ENCODE peak calls at places on chromosomes 13 and 19, in ten cellular contexts. One of them, this sample, is unnamed.

GRCh38 chr13:31048521-31048920 is 113.2 kb downstream of the HSPH1 start:
- DNase-seq in neuronal stem cell: no peak
- DNase-seq in NCI-H1436: no peak
- DNase-seq in heart right ventricle: no peak
- DNase-seq in left ventricle myocardium inferior: no peak
- DNase-seq in astrocyte of the spinal cord: no peak
- DNase-seq in NCI-H1105: no peak
- DNase-seq in T-helper 9 cell: no peak
- DNase-seq in T-helper 1 cell: no peak
- DNase-seq in mammary epithelial cell: no peak
- DNase-seq in this sample: no peak

GRCh38 chr13:21175656-21176194 is 627 bp downstream of the SKA3 start:
- DNase-seq in neuronal stem cell: no peak
- DNase-seq in NCI-H1436: no peak
- DNase-seq in heart right ventricle: no peak
- DNase-seq in left ventricle myocardium inferior: no peak
- DNase-seq in astrocyte of the spinal cord: peak
- DNase-seq in NCI-H1105: no peak
- DNase-seq in T-helper 9 cell: no peak
- DNase-seq in T-helper 1 cell: no peak
- DNase-seq in mammary epithelial cell: no peak
- DNase-seq in this sample: no peak

GRCh38 chr13:45778897-45779296 is 72.7 kb downstream of the SIAH3 start:
- DNase-seq in neuronal stem cell: no peak
- DNase-seq in NCI-H1436: no peak
- DNase-seq in heart right ventricle: no peak
- DNase-seq in left ventricle myocardium inferior: no peak
- DNase-seq in astrocyte of the spinal cord: no peak
- DNase-seq in NCI-H1105: no peak
- DNase-seq in T-helper 9 cell: no peak
- DNase-seq in T-helper 1 cell: no peak
- DNase-seq in mammary epithelial cell: no peak
- DNase-seq in this sample: no peak

GRCh38 chr13:97934590-97934989 is 18.9 kb upstream of the IPO5 start:
- DNase-seq in neuronal stem cell: no peak
- DNase-seq in NCI-H1436: no peak
- DNase-seq in heart right ventricle: no peak
- DNase-seq in left ventricle myocardium inferior: no peak
- DNase-seq in astrocyte of the spinal cord: no peak
- DNase-seq in NCI-H1105: no peak
- DNase-seq in T-helper 9 cell: no peak
- DNase-seq in T-helper 1 cell: no peak
- DNase-seq in mammary epithelial cell: no peak
- DNase-seq in this sample: no peak

GRCh38 chr19:44890366-44891015 is 563 bp upstream of the TOMM40 start:
- DNase-seq in neuronal stem cell: peak
- DNase-seq in NCI-H1436: peak
- DNase-seq in heart right ventricle: peak
- DNase-seq in left ventricle myocardium inferior: no peak
- DNase-seq in astrocyte of the spinal cord: peak
- DNase-seq in NCI-H1105: peak
- DNase-seq in T-helper 9 cell: no peak
- DNase-seq in T-helper 1 cell: no peak
- DNase-seq in mammary epithelial cell: peak
- DNase-seq in this sample: peak

GRCh38 chr19:10061717-10062310 is 24.3 kb upstream of the SHFL start:
- DNase-seq in neuronal stem cell: no peak
- DNase-seq in NCI-H1436: no peak
- DNase-seq in heart right ventricle: no peak
- DNase-seq in left ventricle myocardium inferior: no peak
- DNase-seq in astrocyte of the spinal cord: no peak
- DNase-seq in NCI-H1105: no peak
- DNase-seq in T-helper 9 cell: no peak
- DNase-seq in T-helper 1 cell: no peak
- DNase-seq in mammary epithelial cell: no peak
- DNase-seq in this sample: peak

GRCh38 chr19:16374436-16374835 is 49.8 kb downstream of the KLF2 start:
- DNase-seq in neuronal stem cell: no peak
- DNase-seq in NCI-H1436: no peak
- DNase-seq in heart right ventricle: no peak
- DNase-seq in left ventricle myocardium inferior: no peak
- DNase-seq in astrocyte of the spinal cord: no peak
- DNase-seq in NCI-H1105: no peak
- DNase-seq in T-helper 9 cell: no peak
- DNase-seq in T-helper 1 cell: no peak
- DNase-seq in mammary epithelial cell: no peak
- DNase-seq in this sample: no peak

GRCh38 chr13:21342699-21343442 is 116.2 kb downstream of the ZDHHC20 start:
- DNase-seq in neuronal stem cell: no peak
- DNase-seq in NCI-H1436: no peak
- DNase-seq in heart right ventricle: no peak
- DNase-seq in left ventricle myocardium inferior: no peak
- DNase-seq in astrocyte of the spinal cord: no peak
- DNase-seq in NCI-H1105: no peak
- DNase-seq in T-helper 9 cell: no peak
- DNase-seq in T-helper 1 cell: no peak
- DNase-seq in mammary epithelial cell: no peak
- DNase-seq in this sample: no peak

GRCh38 chr19:36210497-36210896 is 4.0 kb downstream of the ZNF565 start:
- DNase-seq in neuronal stem cell: no peak
- DNase-seq in NCI-H1436: no peak
- DNase-seq in heart right ventricle: no peak
- DNase-seq in left ventricle myocardium inferior: no peak
- DNase-seq in astrocyte of the spinal cord: no peak
- DNase-seq in NCI-H1105: no peak
- DNase-seq in T-helper 9 cell: no peak
- DNase-seq in T-helper 1 cell: no peak
- DNase-seq in mammary epithelial cell: no peak
- DNase-seq in this sample: no peak

GRCh38 chr13:49836516-49836915 is 44.0 kb upstream of the KPNA3 start:
- DNase-seq in neuronal stem cell: peak
- DNase-seq in NCI-H1436: no peak
- DNase-seq in heart right ventricle: no peak
- DNase-seq in left ventricle myocardium inferior: no peak
- DNase-seq in astrocyte of the spinal cord: peak
- DNase-seq in NCI-H1105: no peak
- DNase-seq in T-helper 9 cell: no peak
- DNase-seq in T-helper 1 cell: no peak
- DNase-seq in mammary epithelial cell: peak
- DNase-seq in this sample: peak

GRCh38 chr19:7199613-7200533 is 94.3 kb downstream of the INSR start:
- DNase-seq in neuronal stem cell: no peak
- DNase-seq in NCI-H1436: no peak
- DNase-seq in heart right ventricle: no peak
- DNase-seq in left ventricle myocardium inferior: no peak
- DNase-seq in astrocyte of the spinal cord: no peak
- DNase-seq in NCI-H1105: no peak
- DNase-seq in T-helper 9 cell: no peak
- DNase-seq in T-helper 1 cell: no peak
- DNase-seq in mammary epithelial cell: no peak
- DNase-seq in this sample: no peak

GRCh38 chr19:20513179-20513934 is 52.2 kb downstream of the ZNF737 start:
- DNase-seq in neuronal stem cell: no peak
- DNase-seq in NCI-H1436: no peak
- DNase-seq in heart right ventricle: no peak
- DNase-seq in left ventricle myocardium inferior: no peak
- DNase-seq in astrocyte of the spinal cord: no peak
- DNase-seq in NCI-H1105: no peak
- DNase-seq in T-helper 9 cell: peak
- DNase-seq in T-helper 1 cell: no peak
- DNase-seq in mammary epithelial cell: no peak
- DNase-seq in this sample: no peak

GRCh38 chr19:3576696-3577443 is 4.1 kb downstream of the HMG20B start:
- DNase-seq in neuronal stem cell: no peak
- DNase-seq in NCI-H1436: no peak
- DNase-seq in heart right ventricle: peak
- DNase-seq in left ventricle myocardium inferior: peak
- DNase-seq in astrocyte of the spinal cord: peak
- DNase-seq in NCI-H1105: no peak
- DNase-seq in T-helper 9 cell: no peak
- DNase-seq in T-helper 1 cell: no peak
- DNase-seq in mammary epithelial cell: no peak
- DNase-seq in this sample: peak

GRCh38 chr13:30078059-30078458 is 227.6 kb upstream of the UBL3 start:
- DNase-seq in neuronal stem cell: no peak
- DNase-seq in NCI-H1436: no peak
- DNase-seq in heart right ventricle: no peak
- DNase-seq in left ventricle myocardium inferior: no peak
- DNase-seq in astrocyte of the spinal cord: no peak
- DNase-seq in NCI-H1105: no peak
- DNase-seq in T-helper 9 cell: no peak
- DNase-seq in T-helper 1 cell: no peak
- DNase-seq in mammary epithelial cell: no peak
- DNase-seq in this sample: no peak

GRCh38 chr19:14159059-14159458 is 22.7 kb upstream of the ASF1B start:
- DNase-seq in neuronal stem cell: no peak
- DNase-seq in NCI-H1436: no peak
- DNase-seq in heart right ventricle: no peak
- DNase-seq in left ventricle myocardium inferior: no peak
- DNase-seq in astrocyte of the spinal cord: no peak
- DNase-seq in NCI-H1105: no peak
- DNase-seq in T-helper 9 cell: no peak
- DNase-seq in T-helper 1 cell: no peak
- DNase-seq in mammary epithelial cell: no peak
- DNase-seq in this sample: no peak

GRCh38 chr13:32902898-32903297 is 113.3 kb upstream of the KL start:
- DNase-seq in neuronal stem cell: no peak
- DNase-seq in NCI-H1436: no peak
- DNase-seq in heart right ventricle: peak
- DNase-seq in left ventricle myocardium inferior: peak
- DNase-seq in astrocyte of the spinal cord: peak
- DNase-seq in NCI-H1105: no peak
- DNase-seq in T-helper 9 cell: no peak
- DNase-seq in T-helper 1 cell: no peak
- DNase-seq in mammary epithelial cell: no peak
- DNase-seq in this sample: no peak

GRCh38 chr13:113951246-113951999 is 22.5 kb downstream of the C13orf46 start:
- DNase-seq in neuronal stem cell: peak
- DNase-seq in NCI-H1436: no peak
- DNase-seq in heart right ventricle: peak
- DNase-seq in left ventricle myocardium inferior: peak
- DNase-seq in astrocyte of the spinal cord: peak
- DNase-seq in NCI-H1105: no peak
- DNase-seq in T-helper 9 cell: no peak
- DNase-seq in T-helper 1 cell: peak
- DNase-seq in mammary epithelial cell: peak
- DNase-seq in this sample: peak

GRCh38 chr13:39274926-39275325 is 236.7 kb downstream of the NHLRC3 start:
- DNase-seq in neuronal stem cell: no peak
- DNase-seq in NCI-H1436: no peak
- DNase-seq in heart right ventricle: no peak
- DNase-seq in left ventricle myocardium inferior: no peak
- DNase-seq in astrocyte of the spinal cord: no peak
- DNase-seq in NCI-H1105: no peak
- DNase-seq in T-helper 9 cell: no peak
- DNase-seq in T-helper 1 cell: no peak
- DNase-seq in mammary epithelial cell: no peak
- DNase-seq in this sample: no peak